ENCODE peak calls at places on chromosomes 7 and 10, in five cellular contexts. J is IMR-90, U is right lobe of liver, D is epithelial cell of esophagus, Z is psoas muscle. B is an unnamed sample.

GRCh38 chr7:154844499-154844898 is 158.4 kb downstream of the PAXIP1 start:
- DNase-seq in U (no peak), Z (no peak), J (no peak), D (no peak), B (no peak)

GRCh38 chr10:42985436-42986316 is 91.2 kb upstream of the RET start:
- DNase-seq in U (no peak), Z (peak), D (no peak), J (no peak), B (no peak)

GRCh38 chr7:24956021-24956420 is 24.0 kb downstream of the OSBPL3 start:
- DNase-seq in U (no peak), J (no peak), Z (no peak), D (peak), B (no peak)

GRCh38 chr7:112071856-112072255 is 134.3 kb downstream of the DOCK4 start:
- DNase-seq in D (peak), J (peak), Z (no peak), U (no peak), B (peak)

GRCh38 chr10:62548686-62549085 is 174.5 kb downstream of the ZNF365 start:
- DNase-seq in Z (no peak), U (no peak), D (no peak), J (no peak), B (no peak)

GRCh38 chr7:1309996-1310395 is 77.3 kb downstream of the UNCX start:
- DNase-seq in J (no peak), Z (peak), U (no peak), D (no peak), B (no peak)

GRCh38 chr10:106473129-106473528 is 691.4 kb downstream of the SORCS1 start:
- DNase-seq in D (no peak), J (no peak), Z (no peak), U (no peak), B (no peak)

GRCh38 chr10:119595134-119595714 is 1.5 kb downstream of the TIAL1 start:
- DNase-seq in D (peak), U (no peak), Z (no peak), J (peak), B (peak)

GRCh38 chr7:5303061-5303460 is 20.3 kb downstream of the SLC29A4 start:
- DNase-seq in Z (no peak), U (no peak), D (no peak), J (no peak), B (no peak)

GRCh38 chr10:63055705-63056104 is 77.4 kb upstream of the NRBF2 start:
- DNase-seq in J (no peak), D (peak), Z (no peak), U (no peak), B (peak)

GRCh38 chr10:113080061-113080460 is 130.0 kb downstream of the TCF7L2 start:
- DNase-seq in J (no peak), D (no peak), Z (no peak), U (no peak), B (no peak)

GRCh38 chr10:50788951-50789904 is 49.5 kb downstream of the ASAH2B start:
- DNase-seq in J (peak), D (peak), Z (no peak), U (peak), B (peak)

GRCh38 chr7:137484326-137484725 is 140.8 kb upstream of the PTN start:
- DNase-seq in Z (no peak), D (no peak), J (peak), U (no peak), B (no peak)

GRCh38 chr7:18457832-18458231 is 37.7 kb upstream of the HDAC9 start:
- DNase-seq in U (no peak), J (no peak), Z (no peak), D (peak), B (peak)

GRCh38 chr7:15937571-15937970 is 251.1 kb upstream of the MEOX2 start:
- DNase-seq in J (peak), D (no peak), Z (no peak), U (no peak), B (no peak)

GRCh38 chr10:132170561-132171361 is 16.0 kb upstream of the DPYSL4 start:
- DNase-seq in Z (peak), D (no peak), U (no peak), J (no peak), B (peak)

GRCh38 chr7:132117636-132118035 is 458.6 kb downstream of the PLXNA4 start:
- DNase-seq in U (no peak), J (no peak), D (no peak), Z (no peak), B (no peak)

GRCh38 chr7:132116369-132116768 is 459.9 kb downstream of the PLXNA4 start:
- DNase-seq in D (peak), Z (no peak), J (peak), U (no peak), B (peak)

GRCh38 chr7:132115028-132115427 is 461.2 kb downstream of the PLXNA4 start:
- DNase-seq in Z (no peak), U (no peak), D (no peak), J (no peak), B (no peak)

GRCh38 chr7:132117181-132117580 is 459.1 kb downstream of the PLXNA4 start:
- DNase-seq in D (peak), J (peak), U (no peak), Z (no peak), B (peak)

GRCh38 chr7:132115758-132116157 is 460.5 kb downstream of the PLXNA4 start:
- DNase-seq in Z (no peak), J (no peak), U (no peak), D (no peak), B (no peak)
- TF ChIP-seq CTCF in Z (no peak), J (no peak), U (no peak), D (no peak), B (no peak)

GRCh38 chr7:78473902-78474301 is 675.3 kb downstream of the PHTF2 start:
- DNase-seq in Z (no peak), J (no peak), U (no peak), D (no peak), B (no peak)
- TF ChIP-seq CTCF in Z (no peak), J (no peak), U (no peak), D (no peak), B (no peak)

GRCh38 chr10:53839437-53840039 is 961.5 kb downstream of the PCDH15 start:
- DNase-seq in J (peak), D (peak), U (no peak), Z (no peak), B (peak)
- TF ChIP-seq CTCF in J (peak), D (peak), U (peak), Z (peak), B (peak)

DNA sequence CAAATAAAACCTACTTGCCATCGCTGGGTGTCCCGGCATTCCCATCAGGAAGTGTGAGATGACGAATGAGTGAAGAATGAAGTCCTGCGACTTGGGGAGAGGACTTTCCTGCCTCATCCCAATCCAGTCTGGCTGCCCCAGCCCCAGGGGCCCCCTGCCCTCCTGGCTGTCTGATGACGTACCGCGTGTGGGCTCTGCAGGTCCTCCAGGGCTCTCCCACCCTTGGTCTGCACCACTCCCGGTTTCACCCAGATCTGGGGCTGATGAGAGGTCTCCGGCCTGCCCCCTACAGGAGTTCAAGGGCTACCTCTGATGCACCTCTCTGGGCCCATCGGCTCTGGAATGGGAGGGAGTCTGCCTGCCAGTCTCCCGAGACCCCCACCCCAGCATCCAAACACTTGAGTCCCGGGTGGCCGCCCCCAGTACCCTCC is 9.8 kb downstream of the ATP6V1F start:
- DNase-seq in J (no peak), U (no peak), D (peak), Z (peak), B (peak)
- TF ChIP-seq CTCF in J (no peak), U (no peak), D (peak), Z (no peak), B (peak)

DNA sequence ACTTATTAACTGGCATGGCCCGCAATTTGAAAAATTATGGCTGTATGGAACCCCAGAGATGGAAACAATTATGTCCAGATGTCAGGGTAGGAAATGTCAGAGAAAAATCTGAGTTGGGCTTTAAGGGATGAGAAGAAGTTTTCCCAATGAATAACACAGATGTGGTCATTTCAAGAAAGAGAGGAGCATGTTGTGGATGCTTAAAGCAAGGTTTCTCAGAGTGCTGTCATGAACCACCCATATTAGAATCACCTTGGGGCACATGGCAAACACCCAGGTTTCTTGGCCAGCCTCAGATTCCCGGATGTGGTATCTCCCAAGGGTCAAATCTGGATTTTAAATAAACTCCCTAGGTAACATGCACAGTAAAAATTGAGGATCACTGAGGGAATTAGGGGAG is 43.6 kb downstream of the LAMB4 start:
- DNase-seq in D (no peak), Z (no peak), J (no peak), U (no peak), B (no peak)
- TF ChIP-seq CTCF in D (no peak), Z (no peak), J (no peak), U (no peak), B (no peak)

DNA sequence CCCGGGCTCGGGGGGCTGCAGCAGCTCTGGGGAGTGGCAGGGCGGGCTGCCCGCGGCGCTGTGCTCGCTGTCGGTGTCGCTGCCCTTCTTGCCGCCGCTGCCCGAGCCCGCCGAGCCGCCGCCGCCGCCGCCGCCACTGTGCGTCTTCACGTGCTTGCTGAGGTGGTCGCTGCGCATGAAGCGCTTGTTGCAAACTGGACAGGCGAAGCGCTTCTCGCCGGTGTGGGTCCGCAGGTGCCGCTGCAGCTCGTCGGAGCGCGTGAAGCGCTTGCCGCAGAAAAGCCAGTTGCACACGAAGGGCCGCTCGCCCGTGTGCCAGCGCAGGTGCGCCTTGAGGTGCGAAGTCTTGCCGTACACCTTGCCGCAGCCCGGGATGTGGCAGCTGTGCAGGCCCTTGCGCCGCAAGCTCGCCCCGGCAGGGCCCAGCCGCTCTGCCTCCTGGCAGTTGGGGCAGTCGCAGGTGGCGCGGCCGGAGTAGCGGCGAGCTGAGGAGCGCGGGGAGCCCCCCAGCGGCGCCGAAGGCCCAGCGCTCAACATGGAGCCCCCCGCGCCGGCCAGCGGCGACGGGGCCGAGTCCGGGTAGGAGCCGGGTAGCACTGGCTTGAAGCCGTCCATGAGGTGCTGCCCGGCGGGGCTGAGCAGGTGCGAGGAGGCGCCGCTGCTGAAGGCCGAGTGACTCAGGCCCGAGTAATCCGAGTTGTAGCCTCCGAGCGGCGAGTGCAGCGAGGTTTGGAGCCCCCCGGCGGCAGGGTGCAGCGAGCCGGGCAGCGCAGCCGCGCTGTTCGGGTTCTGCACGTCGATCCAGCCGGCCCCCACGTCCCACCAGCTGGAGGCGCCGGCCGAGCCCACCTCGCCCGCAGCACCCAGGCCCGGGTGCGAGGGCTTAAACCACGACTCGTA is 2.1 kb downstream of the SP8 start:
- DNase-seq in U (no peak), D (peak), Z (no peak), J (no peak), B (peak)
- TF ChIP-seq CTCF in U (no peak), D (no peak), Z (no peak), J (peak), B (peak)

B was measured in foreskin keratinocyte.